ENCODE peak calls at places on chromosomes 16 and 17, in five cellular contexts. One of them, this sample, is unnamed.

GRCh38 chr17:32870027-32870670 is 6.8 kb downstream of the MYO1D start:
- DNase-seq in HepG2: no peak
- DNase-seq in H1: no peak
- DNase-seq in GM12878: no peak
- DNase-seq in K562: no peak
- DNase-seq in this sample: no peak

GRCh38 chr17:6523809-6524355 is 32.5 kb downstream of the PITPNM3 start:
- DNase-seq in GM12878: no peak
- DNase-seq in K562: no peak
- DNase-seq in H1: no peak
- DNase-seq in HepG2: no peak
- DNase-seq in this sample: no peak

GRCh38 chr16:77825196-77825595 is 36.8 kb downstream of the VAT1L start:
- DNase-seq in HepG2: no peak
- DNase-seq in H1: no peak
- DNase-seq in GM12878: no peak
- DNase-seq in K562: no peak
- DNase-seq in this sample: no peak

GRCh38 chr17:42680331-42680808 is 1.3 kb downstream of the CCR10 start:
- DNase-seq in H1: no peak
- DNase-seq in K562: peak; percentile 71
- DNase-seq in HepG2: no peak
- DNase-seq in GM12878: no peak
- DNase-seq in this sample: no peak

GRCh38 chr17:79840204-79840988 is 1.2 kb upstream of the CBX4 start:
- DNase-seq in H1: peak; percentile 67
- DNase-seq in HepG2: no peak
- DNase-seq in K562: no peak
- DNase-seq in GM12878: no peak
- DNase-seq in this sample: peak; percentile 63

GRCh38 chr17:76407509-76407908 is 23.1 kb downstream of the SPHK1 start:
- DNase-seq in HepG2: no peak
- DNase-seq in GM12878: no peak
- DNase-seq in K562: no peak
- DNase-seq in H1: no peak
- DNase-seq in this sample: no peak

GRCh38 chr16:1913327-1914083 is 4.7 kb downstream of the HS3ST6 start:
- DNase-seq in GM12878: no peak
- DNase-seq in K562: no peak
- DNase-seq in HepG2: no peak
- DNase-seq in H1: no peak
- DNase-seq in this sample: no peak

GRCh38 chr16:89123001-89123830 is 29.6 kb downstream of the ACSF3 start:
- DNase-seq in GM12878: no peak
- DNase-seq in K562: no peak
- DNase-seq in H1: no peak
- DNase-seq in HepG2: no peak
- DNase-seq in this sample: peak; percentile 8

GRCh38 chr16:26688699-26689098 is 378.0 kb upstream of the C16orf82 start:
- DNase-seq in H1: no peak
- DNase-seq in HepG2: no peak
- DNase-seq in K562: no peak
- DNase-seq in GM12878: no peak
- DNase-seq in this sample: no peak

GRCh38 chr17:1226308-1226707 is 43.9 kb upstream of the BHLHA9 start:
- DNase-seq in HepG2: no peak
- DNase-seq in GM12878: no peak
- DNase-seq in K562: no peak
- DNase-seq in H1: no peak
- DNase-seq in this sample: no peak

GRCh38 chr17:222172-222571 is 40.7 kb upstream of the DOC2B start:
- DNase-seq in GM12878: no peak
- DNase-seq in K562: no peak
- DNase-seq in HepG2: no peak
- DNase-seq in H1: no peak
- DNase-seq in this sample: no peak

GRCh38 chr17:62818491-62818890 is 10.4 kb upstream of the MARCHF10 start:
- DNase-seq in GM12878: no peak
- DNase-seq in HepG2: no peak
- DNase-seq in K562: no peak
- DNase-seq in H1: no peak
- DNase-seq in this sample: no peak

GRCh38 chr16:2799852-2800226 is 1.6 kb downstream of the PRSS41 start:
- DNase-seq in H1: no peak
- DNase-seq in GM12878: no peak
- DNase-seq in HepG2: peak; percentile 48
- DNase-seq in K562: no peak
- DNase-seq in this sample: no peak

GRCh38 chr16:4915226-4915761 is 21.7 kb downstream of the PPL start:
- DNase-seq in HepG2: peak; percentile 31
- DNase-seq in H1: no peak
- DNase-seq in K562: no peak
- DNase-seq in GM12878: no peak
- DNase-seq in this sample: no peak

GRCh38 chr17:19645608-19646250 is 2.8 kb upstream of the ALDH3A2 start:
- DNase-seq in GM12878: no peak
- DNase-seq in K562: peak; percentile 36
- DNase-seq in HepG2: peak; percentile 29
- DNase-seq in H1: peak; percentile 87
- DNase-seq in this sample: peak; percentile 82

GRCh38 chr16:11576427-11577289 is 10.1 kb downstream of the LITAF start:
- DNase-seq in H1: no peak
- DNase-seq in GM12878: peak; percentile 82
- DNase-seq in HepG2: peak; percentile 97
- DNase-seq in K562: no peak
- DNase-seq in this sample: no peak

GRCh38 chr17:78143214-78144145 is 2.7 kb upstream of the C17orf99 start:
- DNase-seq in GM12878: no peak
- DNase-seq in K562: no peak
- DNase-seq in H1: no peak
- DNase-seq in HepG2: no peak
- DNase-seq in this sample: no peak

GRCh38 chr17:69677130-69677529 is 262.6 kb downstream of the MAP2K6 start:
- DNase-seq in K562: no peak
- DNase-seq in GM12878: no peak
- DNase-seq in H1: no peak
- DNase-seq in HepG2: no peak
- DNase-seq in this sample: no peak

GRCh38 chr17:3723188-3723555 is 531 bp upstream of the HASPIN start:
- DNase-seq in GM12878: no peak
- DNase-seq in K562: no peak
- DNase-seq in H1: no peak
- DNase-seq in HepG2: no peak
- DNase-seq in this sample: no peak

GRCh38 chr16:66576306-66576705 is 3.0 kb upstream of the CMTM2 start:
- DNase-seq in HepG2: no peak
- DNase-seq in GM12878: no peak
- DNase-seq in K562: no peak
- DNase-seq in H1: no peak
- DNase-seq in this sample: no peak

GRCh38 chr16:13335894-13336293 is 434.5 kb downstream of the SHISA9 start:
- DNase-seq in GM12878: no peak
- DNase-seq in K562: no peak
- DNase-seq in H1: no peak
- DNase-seq in HepG2: no peak
- DNase-seq in this sample: no peak

GRCh38 chr17:6177941-6178694 is 107.9 kb downstream of the WSCD1 start:
- DNase-seq in H1: no peak
- DNase-seq in K562: no peak
- DNase-seq in HepG2: no peak
- DNase-seq in GM12878: no peak
- DNase-seq in this sample: no peak

GRCh38 chr17:9179602-9180001 is 158.3 kb downstream of the NTN1 start:
- DNase-seq in K562: no peak
- DNase-seq in HepG2: no peak
- DNase-seq in GM12878: no peak
- DNase-seq in H1: no peak
- DNase-seq in this sample: peak; percentile 36

GRCh38 chr17:74987909-74988711 is 678 bp downstream of the CDR2L start:
- DNase-seq in HepG2: no peak
- DNase-seq in H1: peak; percentile 81
- DNase-seq in K562: peak; percentile 77
- DNase-seq in GM12878: no peak
- DNase-seq in this sample: peak; percentile 78

GRCh38 chr17:80212109-80212508 is 8.0 kb downstream of the SGSH start:
- DNase-seq in H1: no peak
- DNase-seq in K562: no peak
- DNase-seq in HepG2: no peak
- DNase-seq in GM12878: no peak
- DNase-seq in this sample: no peak

GRCh38 chr17:80477647-80478478 is 1.5 kb upstream of the NPTX1 start:
- DNase-seq in H1: peak; percentile 82
- DNase-seq in GM12878: no peak
- DNase-seq in K562: peak; percentile 55
- DNase-seq in HepG2: no peak
- DNase-seq in this sample: peak; percentile 72

GRCh38 chr16:22754577-22754976 is 59.4 kb upstream of the HS3ST2 start:
- DNase-seq in GM12878: no peak
- DNase-seq in H1: no peak
- DNase-seq in K562: no peak
- DNase-seq in HepG2: no peak
- DNase-seq in this sample: no peak
- TF ChIP-seq ATF2 in GM12878: no peak
- TF ChIP-seq ATF2 in H1: no peak
- TF ChIP-seq ATF2 in K562: no peak
- TF ChIP-seq ATF2 in HepG2: no peak
- TF ChIP-seq ATF2 in this sample: no peak

GRCh38 chr17:43712397-43712796 is 46.2 kb downstream of the SOST start:
- DNase-seq in H1: no peak
- DNase-seq in K562: no peak
- DNase-seq in GM12878: no peak
- DNase-seq in HepG2: no peak
- DNase-seq in this sample: no peak

GRCh38 chr17:43710101-43710500 is 48.4 kb upstream of the MEOX1 start:
- DNase-seq in HepG2: no peak
- DNase-seq in K562: no peak
- DNase-seq in H1: no peak
- DNase-seq in GM12878: no peak
- DNase-seq in this sample: no peak

GRCh38 chr17:43714338-43715149 is 44.0 kb downstream of the SOST start:
- DNase-seq in H1: no peak
- DNase-seq in GM12878: no peak
- DNase-seq in HepG2: no peak
- DNase-seq in K562: no peak
- DNase-seq in this sample: no peak

GRCh38 chr17:43717913-43718312 is 40.7 kb downstream of the SOST start:
- DNase-seq in K562: no peak
- DNase-seq in GM12878: no peak
- DNase-seq in H1: no peak
- DNase-seq in HepG2: no peak
- DNase-seq in this sample: no peak

DNA sequence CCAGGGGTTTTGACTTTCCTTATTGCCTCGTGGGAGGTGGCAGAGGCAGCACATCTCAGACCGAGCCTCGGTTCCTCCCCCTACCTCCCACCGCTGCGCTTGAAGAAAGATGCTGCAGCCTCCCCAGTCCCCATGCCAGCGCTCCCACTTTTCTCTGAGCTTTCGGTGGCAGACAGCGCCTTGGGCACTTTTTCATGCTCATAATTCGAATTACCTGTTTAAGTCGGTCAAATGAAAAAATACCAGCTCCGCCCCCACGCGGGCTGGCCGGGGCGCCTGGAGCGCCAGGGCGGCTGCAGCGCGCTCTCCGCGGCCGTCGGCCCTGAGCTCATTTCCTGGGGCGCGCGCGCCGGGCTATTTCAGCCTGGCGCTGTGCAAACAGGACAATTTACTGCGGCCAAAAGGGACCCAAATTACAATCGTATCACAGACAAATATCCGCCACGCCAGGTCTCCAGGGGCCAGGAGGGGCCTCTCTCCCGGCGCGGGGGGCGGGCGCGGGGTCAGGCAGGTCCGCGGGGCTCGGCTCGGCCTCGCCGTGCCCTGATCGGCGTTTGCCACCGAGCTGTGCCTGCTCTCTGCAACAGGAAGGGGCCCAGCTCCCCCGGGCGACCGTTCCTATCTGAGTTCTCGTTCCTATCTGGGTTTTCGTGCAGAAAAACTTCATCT is 45.0 kb downstream of the SOST start:
- DNase-seq in GM12878: no peak
- DNase-seq in HepG2: no peak
- DNase-seq in H1: peak; percentile 70
- DNase-seq in K562: no peak
- DNase-seq in this sample: peak; percentile 52
- TF ChIP-seq CREB1 in GM12878: no peak
- TF ChIP-seq CREB1 in HepG2: no peak
- TF ChIP-seq CREB1 in H1: no peak
- TF ChIP-seq CREB1 in K562: no peak
- TF ChIP-seq CREB1 in this sample: no peak

DNA sequence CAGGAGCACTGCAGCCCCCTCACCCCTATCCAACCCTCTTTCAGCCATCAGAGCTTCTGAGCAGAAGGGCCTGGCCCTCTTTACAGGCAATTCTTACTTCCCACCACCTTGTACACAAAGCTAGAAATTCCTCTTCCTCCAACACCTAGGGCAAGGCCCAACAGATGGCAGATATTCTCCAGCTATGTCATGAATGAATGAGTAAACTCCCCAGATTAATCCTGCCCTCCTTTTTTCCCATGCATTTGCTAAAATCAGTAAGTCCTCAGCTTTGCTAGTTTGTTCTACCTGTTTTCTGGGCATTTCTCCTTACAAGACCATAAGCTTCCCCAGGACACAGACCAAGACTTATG is 20.4 kb upstream of the MRPS23 start:
- DNase-seq in K562: no peak
- DNase-seq in GM12878: no peak
- DNase-seq in HepG2: no peak
- DNase-seq in H1: no peak
- DNase-seq in this sample: no peak
- TF ChIP-seq ATF2 in K562: no peak
- TF ChIP-seq ATF2 in GM12878: no peak
- TF ChIP-seq ATF2 in HepG2: no peak
- TF ChIP-seq ATF2 in H1: no peak
- TF ChIP-seq ATF2 in this sample: no peak

GRCh38 chr17:71869833-71870545 is 250.8 kb upstream of the SOX9 start:
- DNase-seq in H1: no peak
- DNase-seq in K562: no peak
- DNase-seq in GM12878: no peak
- DNase-seq in HepG2: no peak
- DNase-seq in this sample: no peak

GRCh38 chr17:71869293-71869692 is 251.5 kb upstream of the SOX9 start:
- DNase-seq in GM12878: no peak
- DNase-seq in H1: no peak
- DNase-seq in HepG2: no peak
- DNase-seq in K562: no peak
- DNase-seq in this sample: no peak

GRCh38 chr17:71872843-71873242 is 248.0 kb upstream of the SOX9 start:
- DNase-seq in K562: no peak
- DNase-seq in H1: no peak
- DNase-seq in HepG2: no peak
- DNase-seq in GM12878: no peak
- DNase-seq in this sample: no peak

GRCh38 chr17:71866095-71866494 is 254.7 kb upstream of the SOX9 start:
- DNase-seq in GM12878: no peak
- DNase-seq in H1: no peak
- DNase-seq in HepG2: no peak
- DNase-seq in K562: no peak
- DNase-seq in this sample: no peak

DNA sequence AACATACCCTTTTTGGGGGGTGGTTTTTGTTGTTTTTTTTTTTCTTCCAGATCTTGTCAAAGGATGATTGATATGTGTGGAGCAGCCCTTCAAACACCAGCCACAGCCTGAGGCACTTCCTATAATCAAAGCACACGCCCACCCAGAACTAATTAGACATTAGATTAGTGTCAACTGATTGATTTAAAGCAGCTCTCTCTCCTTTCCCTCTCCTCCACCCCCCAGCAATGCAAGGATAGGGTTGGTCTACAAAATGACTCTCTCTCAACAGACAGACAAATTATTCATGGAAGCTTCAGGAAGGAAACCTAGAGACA is 250.3 kb upstream of the SOX9 start:
- DNase-seq in H1: no peak
- DNase-seq in GM12878: no peak
- DNase-seq in HepG2: no peak
- DNase-seq in K562: no peak
- DNase-seq in this sample: no peak
- TF ChIP-seq CREB1 in H1: no peak
- TF ChIP-seq CREB1 in GM12878: no peak
- TF ChIP-seq CREB1 in HepG2: no peak
- TF ChIP-seq CREB1 in K562: no peak
- TF ChIP-seq CREB1 in this sample: no peak

This sample was measured in WTC11.